ENCODE peak calls at places on chromosomes 11 and 22, in six cellular contexts. One of them, this sample, is unnamed.

GRCh38 chr11:69905611-69906452 is 86.6 kb upstream of the FGF3 start:
- DNase-seq in central memory CD4-positive, alpha-beta T cell: no peak
- DNase-seq in LHCN-M2: no peak
- DNase-seq in cardiac fibroblast: no peak
- DNase-seq in stromal cell of bone marrow: no peak
- DNase-seq in bronchial epithelial cell: no peak
- DNase-seq in this sample: no peak

GRCh38 chr22:42747701-42748513 is 27.2 kb upstream of the A4GALT start:
- DNase-seq in bronchial epithelial cell: peak
- DNase-seq in stromal cell of bone marrow: peak
- DNase-seq in cardiac fibroblast: peak
- DNase-seq in LHCN-M2: peak
- DNase-seq in central memory CD4-positive, alpha-beta T cell: no peak
- DNase-seq in this sample: peak

GRCh38 chr11:60782393-60783140 is 2.6 kb upstream of the MS4A10 start:
- DNase-seq in cardiac fibroblast: no peak
- DNase-seq in central memory CD4-positive, alpha-beta T cell: no peak
- DNase-seq in LHCN-M2: no peak
- DNase-seq in bronchial epithelial cell: no peak
- DNase-seq in stromal cell of bone marrow: no peak
- DNase-seq in this sample: no peak

GRCh38 chr11:65401073-65401802 is 14.8 kb downstream of the FRMD8 start:
- DNase-seq in bronchial epithelial cell: no peak
- DNase-seq in LHCN-M2: no peak
- DNase-seq in cardiac fibroblast: no peak
- DNase-seq in stromal cell of bone marrow: no peak
- DNase-seq in central memory CD4-positive, alpha-beta T cell: no peak
- DNase-seq in this sample: no peak

GRCh38 chr11:15179167-15179566 is 64.4 kb downstream of the INSC start:
- DNase-seq in stromal cell of bone marrow: no peak
- DNase-seq in central memory CD4-positive, alpha-beta T cell: no peak
- DNase-seq in bronchial epithelial cell: no peak
- DNase-seq in LHCN-M2: no peak
- DNase-seq in cardiac fibroblast: peak
- DNase-seq in this sample: no peak

GRCh38 chr11:95305726-95306522 is 74.9 kb upstream of the SESN3 start:
- DNase-seq in LHCN-M2: no peak
- DNase-seq in cardiac fibroblast: peak
- DNase-seq in bronchial epithelial cell: no peak
- DNase-seq in stromal cell of bone marrow: no peak
- DNase-seq in central memory CD4-positive, alpha-beta T cell: no peak
- DNase-seq in this sample: no peak

GRCh38 chr11:11400635-11401232 is 47.7 kb upstream of the CSNK2A3 start:
- DNase-seq in bronchial epithelial cell: no peak
- DNase-seq in cardiac fibroblast: no peak
- DNase-seq in central memory CD4-positive, alpha-beta T cell: no peak
- DNase-seq in stromal cell of bone marrow: no peak
- DNase-seq in LHCN-M2: no peak
- DNase-seq in this sample: no peak

GRCh38 chr11:128921790-128922189 is 20.9 kb downstream of the TP53AIP1 start:
- DNase-seq in LHCN-M2: no peak
- DNase-seq in bronchial epithelial cell: no peak
- DNase-seq in stromal cell of bone marrow: no peak
- DNase-seq in central memory CD4-positive, alpha-beta T cell: no peak
- DNase-seq in cardiac fibroblast: no peak
- DNase-seq in this sample: no peak

GRCh38 chr11:128515766-128516466 is 71.4 kb downstream of the ETS1 start:
- DNase-seq in bronchial epithelial cell: no peak
- DNase-seq in central memory CD4-positive, alpha-beta T cell: no peak
- DNase-seq in stromal cell of bone marrow: no peak
- DNase-seq in LHCN-M2: no peak
- DNase-seq in cardiac fibroblast: no peak
- DNase-seq in this sample: no peak

GRCh38 chr11:92826597-92826996 is 142.9 kb upstream of the MTNR1B start:
- DNase-seq in central memory CD4-positive, alpha-beta T cell: no peak
- DNase-seq in LHCN-M2: no peak
- DNase-seq in bronchial epithelial cell: no peak
- DNase-seq in cardiac fibroblast: no peak
- DNase-seq in stromal cell of bone marrow: no peak
- DNase-seq in this sample: no peak

GRCh38 chr11:11291432-11292015 is 61.5 kb downstream of the CSNK2A3 start:
- DNase-seq in central memory CD4-positive, alpha-beta T cell: no peak
- DNase-seq in cardiac fibroblast: no peak
- DNase-seq in stromal cell of bone marrow: no peak
- DNase-seq in LHCN-M2: no peak
- DNase-seq in bronchial epithelial cell: no peak
- DNase-seq in this sample: no peak

GRCh38 chr11:103544874-103545273 is 435.6 kb downstream of the DYNC2H1 start:
- DNase-seq in cardiac fibroblast: no peak
- DNase-seq in LHCN-M2: peak
- DNase-seq in central memory CD4-positive, alpha-beta T cell: no peak
- DNase-seq in stromal cell of bone marrow: no peak
- DNase-seq in bronchial epithelial cell: no peak
- DNase-seq in this sample: no peak

GRCh38 chr11:117097567-117098268 is 510 bp downstream of the SIK3 start:
- DNase-seq in cardiac fibroblast: peak
- DNase-seq in LHCN-M2: no peak
- DNase-seq in stromal cell of bone marrow: no peak
- DNase-seq in bronchial epithelial cell: no peak
- DNase-seq in central memory CD4-positive, alpha-beta T cell: peak
- DNase-seq in this sample: peak

GRCh38 chr11:73761403-73761945 is 600 bp upstream of the RAB6A start:
- DNase-seq in stromal cell of bone marrow: no peak
- DNase-seq in LHCN-M2: no peak
- DNase-seq in central memory CD4-positive, alpha-beta T cell: no peak
- DNase-seq in bronchial epithelial cell: no peak
- DNase-seq in cardiac fibroblast: no peak
- DNase-seq in this sample: no peak

GRCh38 chr11:65454311-65454695 is 31.7 kb downstream of the NEAT1 start:
- DNase-seq in stromal cell of bone marrow: peak
- DNase-seq in cardiac fibroblast: peak
- DNase-seq in central memory CD4-positive, alpha-beta T cell: no peak
- DNase-seq in LHCN-M2: peak
- DNase-seq in bronchial epithelial cell: no peak
- DNase-seq in this sample: peak

GRCh38 chr22:47269689-47270088 is 507.2 kb downstream of the TBC1D22A start:
- DNase-seq in LHCN-M2: no peak
- DNase-seq in stromal cell of bone marrow: no peak
- DNase-seq in central memory CD4-positive, alpha-beta T cell: no peak
- DNase-seq in bronchial epithelial cell: no peak
- DNase-seq in cardiac fibroblast: no peak
- DNase-seq in this sample: no peak

GRCh38 chr11:105786766-105787165 is 176.9 kb downstream of the GRIA4 start:
- DNase-seq in bronchial epithelial cell: no peak
- DNase-seq in central memory CD4-positive, alpha-beta T cell: no peak
- DNase-seq in cardiac fibroblast: no peak
- DNase-seq in LHCN-M2: no peak
- DNase-seq in stromal cell of bone marrow: no peak
- DNase-seq in this sample: no peak

GRCh38 chr22:20008221-20008995 is 8.2 kb downstream of the ARVCF start:
- DNase-seq in LHCN-M2: no peak
- DNase-seq in central memory CD4-positive, alpha-beta T cell: no peak
- DNase-seq in cardiac fibroblast: no peak
- DNase-seq in bronchial epithelial cell: no peak
- DNase-seq in stromal cell of bone marrow: no peak
- DNase-seq in this sample: no peak

GRCh38 chr11:3796346-3796745 is 1.0 kb downstream of the NUP98 start:
- DNase-seq in stromal cell of bone marrow: no peak
- DNase-seq in LHCN-M2: no peak
- DNase-seq in central memory CD4-positive, alpha-beta T cell: no peak
- DNase-seq in cardiac fibroblast: no peak
- DNase-seq in bronchial epithelial cell: no peak
- DNase-seq in this sample: peak

GRCh38 chr22:23047742-23048141 is 22.6 kb upstream of the GNAZ start:
- DNase-seq in bronchial epithelial cell: no peak
- DNase-seq in stromal cell of bone marrow: no peak
- DNase-seq in cardiac fibroblast: no peak
- DNase-seq in central memory CD4-positive, alpha-beta T cell: no peak
- DNase-seq in LHCN-M2: no peak
- DNase-seq in this sample: no peak

GRCh38 chr22:29799217-29799680 is 32.1 kb downstream of the UQCR10 start:
- DNase-seq in stromal cell of bone marrow: peak
- DNase-seq in central memory CD4-positive, alpha-beta T cell: no peak
- DNase-seq in bronchial epithelial cell: peak
- DNase-seq in LHCN-M2: peak
- DNase-seq in cardiac fibroblast: peak
- DNase-seq in this sample: peak

GRCh38 chr11:34960277-34960676 is 43.9 kb downstream of the PDHX start:
- DNase-seq in stromal cell of bone marrow: no peak
- DNase-seq in bronchial epithelial cell: no peak
- DNase-seq in central memory CD4-positive, alpha-beta T cell: no peak
- DNase-seq in LHCN-M2: no peak
- DNase-seq in cardiac fibroblast: no peak
- DNase-seq in this sample: no peak

GRCh38 chr22:29306175-29306829 is at the start of gene GAS2L1:
- DNase-seq in stromal cell of bone marrow: peak
- DNase-seq in cardiac fibroblast: peak
- DNase-seq in central memory CD4-positive, alpha-beta T cell: peak
- DNase-seq in bronchial epithelial cell: peak
- DNase-seq in LHCN-M2: peak
- DNase-seq in this sample: peak

GRCh38 chr11:62000539-62001446 is 33.4 kb upstream of the FTH1 start:
- DNase-seq in stromal cell of bone marrow: no peak
- DNase-seq in bronchial epithelial cell: no peak
- DNase-seq in cardiac fibroblast: no peak
- DNase-seq in central memory CD4-positive, alpha-beta T cell: no peak
- DNase-seq in LHCN-M2: no peak
- DNase-seq in this sample: no peak

GRCh38 chr11:1772270-1773130 is 8.8 kb upstream of the CTSD start:
- DNase-seq in LHCN-M2: peak
- DNase-seq in central memory CD4-positive, alpha-beta T cell: peak
- DNase-seq in stromal cell of bone marrow: peak
- DNase-seq in cardiac fibroblast: peak
- DNase-seq in bronchial epithelial cell: peak
- DNase-seq in this sample: peak

GRCh38 chr11:64269380-64270234 is 14.9 kb downstream of the BAD start:
- DNase-seq in central memory CD4-positive, alpha-beta T cell: peak
- DNase-seq in LHCN-M2: peak
- DNase-seq in cardiac fibroblast: peak
- DNase-seq in stromal cell of bone marrow: peak
- DNase-seq in bronchial epithelial cell: peak
- DNase-seq in this sample: peak

GRCh38 chr22:21797444-21798221 is 62.0 kb upstream of the YPEL1 start:
- DNase-seq in cardiac fibroblast: peak
- DNase-seq in bronchial epithelial cell: peak
- DNase-seq in central memory CD4-positive, alpha-beta T cell: no peak
- DNase-seq in stromal cell of bone marrow: no peak
- DNase-seq in LHCN-M2: peak
- DNase-seq in this sample: no peak